ENCODE peak calls at places on chromosome 4, in six cellular contexts. One of them, this sample, is unnamed.

GRCh38 chr4:145207934-145208333 is 27.5 kb upstream of the OTUD4 start:
- DNase-seq in Calu3: no peak
- DNase-seq in ascending aorta: no peak
- DNase-seq in fibroblast of mammary gland: peak; percentile 9
- DNase-seq in cardiac muscle cell: no peak
- DNase-seq in AG10803: no peak
- DNase-seq in this sample: no peak

GRCh38 chr4:15457401-15458201 is 12.1 kb upstream of the CC2D2A start:
- DNase-seq in Calu3: no peak
- DNase-seq in ascending aorta: no peak
- DNase-seq in fibroblast of mammary gland: peak; percentile 71
- DNase-seq in cardiac muscle cell: peak; percentile 64
- DNase-seq in AG10803: peak; percentile 76
- DNase-seq in this sample: no peak

GRCh38 chr4:25874641-25875040 is 11.9 kb upstream of the SEL1L3 start:
- DNase-seq in Calu3: no peak
- DNase-seq in ascending aorta: no peak
- DNase-seq in fibroblast of mammary gland: no peak
- DNase-seq in cardiac muscle cell: no peak
- DNase-seq in AG10803: no peak
- DNase-seq in this sample: no peak

GRCh38 chr4:2250003-2250763 is 8.3 kb upstream of the HAUS3 start:
- DNase-seq in Calu3: no peak
- DNase-seq in ascending aorta: peak; percentile 54
- DNase-seq in fibroblast of mammary gland: no peak
- DNase-seq in cardiac muscle cell: no peak
- DNase-seq in AG10803: no peak
- DNase-seq in this sample: no peak

GRCh38 chr4:84493092-84493850 is 5.8 kb downstream of the NKX6-1 start:
- DNase-seq in Calu3: no peak
- DNase-seq in ascending aorta: no peak
- DNase-seq in fibroblast of mammary gland: peak; percentile 12
- DNase-seq in cardiac muscle cell: peak; percentile 64
- DNase-seq in AG10803: peak; percentile 17
- DNase-seq in this sample: no peak

GRCh38 chr4:156390599-156391296 is 437.1 kb upstream of the CTSO start:
- DNase-seq in Calu3: no peak
- DNase-seq in ascending aorta: no peak
- DNase-seq in fibroblast of mammary gland: peak; percentile 71
- DNase-seq in cardiac muscle cell: no peak
- DNase-seq in AG10803: peak; percentile 83
- DNase-seq in this sample: no peak

GRCh38 chr4:113008726-113009125 is 40.7 kb upstream of the ANK2 start:
- DNase-seq in Calu3: no peak
- DNase-seq in ascending aorta: no peak
- DNase-seq in fibroblast of mammary gland: no peak
- DNase-seq in cardiac muscle cell: no peak
- DNase-seq in AG10803: no peak
- DNase-seq in this sample: no peak

GRCh38 chr4:64551125-64551524 is 141.9 kb upstream of the TECRL start:
- DNase-seq in Calu3: no peak
- DNase-seq in ascending aorta: no peak
- DNase-seq in fibroblast of mammary gland: no peak
- DNase-seq in cardiac muscle cell: no peak
- DNase-seq in AG10803: no peak
- DNase-seq in this sample: no peak

GRCh38 chr4:148575577-148575976 is 133.4 kb upstream of the NR3C2 start:
- DNase-seq in Calu3: no peak
- DNase-seq in ascending aorta: no peak
- DNase-seq in fibroblast of mammary gland: no peak
- DNase-seq in cardiac muscle cell: no peak
- DNase-seq in AG10803: no peak
- DNase-seq in this sample: no peak

GRCh38 chr4:39323836-39324235 is 42.3 kb downstream of the RFC1 start:
- DNase-seq in Calu3: no peak
- DNase-seq in ascending aorta: no peak
- DNase-seq in fibroblast of mammary gland: no peak
- DNase-seq in cardiac muscle cell: no peak
- DNase-seq in AG10803: peak; percentile 8
- DNase-seq in this sample: no peak

GRCh38 chr4:125314676-125315570 is at the start of gene FAT4:
- DNase-seq in Calu3: peak; percentile 89
- DNase-seq in ascending aorta: peak; percentile 97
- DNase-seq in fibroblast of mammary gland: peak; percentile 97
- DNase-seq in cardiac muscle cell: peak; percentile 97
- DNase-seq in AG10803: peak; percentile 99
- DNase-seq in this sample: peak; percentile 82
- TF ChIP-seq CTCF in Calu3: no peak
- TF ChIP-seq CTCF in ascending aorta: no peak
- TF ChIP-seq CTCF in fibroblast of mammary gland: no peak
- TF ChIP-seq CTCF in cardiac muscle cell: peak; percentile 14
- TF ChIP-seq CTCF in AG10803: peak; percentile 34
- TF ChIP-seq CTCF in this sample: no peak

GRCh38 chr4:108683479-108683878 is 33.1 kb downstream of the OSTC start:
- DNase-seq in Calu3: no peak
- DNase-seq in ascending aorta: no peak
- DNase-seq in fibroblast of mammary gland: peak; percentile 56
- DNase-seq in cardiac muscle cell: no peak
- DNase-seq in AG10803: peak; percentile 48
- DNase-seq in this sample: no peak
- TF ChIP-seq CTCF in Calu3: no peak
- TF ChIP-seq CTCF in ascending aorta: no peak
- TF ChIP-seq CTCF in fibroblast of mammary gland: peak; percentile 48
- TF ChIP-seq CTCF in cardiac muscle cell: peak; percentile 18
- TF ChIP-seq CTCF in AG10803: peak; percentile 50
- TF ChIP-seq CTCF in this sample: peak; percentile 20

GRCh38 chr4:54840992-54841768 is 183.4 kb downstream of the KIT start:
- DNase-seq in Calu3: peak; percentile 20
- DNase-seq in ascending aorta: no peak
- DNase-seq in fibroblast of mammary gland: peak; percentile 17
- DNase-seq in cardiac muscle cell: peak; percentile 29
- DNase-seq in AG10803: peak; percentile 70
- DNase-seq in this sample: no peak
- TF ChIP-seq CTCF in Calu3: no peak
- TF ChIP-seq CTCF in ascending aorta: no peak
- TF ChIP-seq CTCF in fibroblast of mammary gland: peak; percentile 19
- TF ChIP-seq CTCF in cardiac muscle cell: no peak
- TF ChIP-seq CTCF in AG10803: peak; percentile 69
- TF ChIP-seq CTCF in this sample: peak; percentile 22

DNA sequence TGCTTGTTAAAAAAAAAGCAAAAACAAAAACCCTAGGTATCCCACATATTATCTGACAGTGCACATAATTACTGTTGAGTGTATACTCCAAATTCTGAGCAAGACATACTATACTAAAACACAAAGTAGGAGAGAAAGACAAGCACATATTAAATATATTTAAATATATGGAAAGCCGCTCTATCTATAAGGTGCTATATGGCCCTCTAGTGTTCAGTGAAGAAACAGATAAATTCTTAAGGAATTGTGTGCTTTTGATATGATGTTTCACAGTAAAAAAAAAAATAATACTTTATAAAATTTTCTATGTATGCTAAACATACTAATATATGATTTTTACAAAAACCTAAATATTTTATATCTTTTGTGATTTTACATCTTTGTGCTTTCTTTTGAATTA is 137.8 kb downstream of the FBXW7 start:
- DNase-seq in Calu3: no peak
- DNase-seq in ascending aorta: no peak
- DNase-seq in fibroblast of mammary gland: peak; percentile 31
- DNase-seq in cardiac muscle cell: peak; percentile 23
- DNase-seq in AG10803: no peak
- DNase-seq in this sample: no peak
- TF ChIP-seq CTCF in Calu3: peak; percentile 32
- TF ChIP-seq CTCF in ascending aorta: no peak
- TF ChIP-seq CTCF in fibroblast of mammary gland: peak; percentile 47
- TF ChIP-seq CTCF in cardiac muscle cell: peak; percentile 50
- TF ChIP-seq CTCF in AG10803: peak; percentile 48
- TF ChIP-seq CTCF in this sample: no peak